ENCODE peak calls at places on chromosomes 2 and 18, in eight cellular contexts. One of them, this sample, is unnamed.

GRCh38 chr2:85785027-85785822 is 31.4 kb downstream of the ATOH8 start:
- DNase-seq in IMR-90: peak; percentile 23
- DNase-seq in HCEC 1CT: peak; percentile 12
- DNase-seq in NCI-H1694: peak; percentile 54
- DNase-seq in memory B cell: no peak
- DNase-seq in astrocyte: peak; percentile 97
- DNase-seq in NCI-H1092 treated with DMSO at 0.1 percent for 48 hours: no peak
- DNase-seq in astrocyte of the spinal cord: peak; percentile 96
- DNase-seq in this sample: peak; percentile 100

GRCh38 chr18:63111549-63112402 is 207.8 kb downstream of the BCL2 start:
- DNase-seq in NCI-H1092 treated with DMSO at 0.1 percent for 48 hours: no peak
- DNase-seq in memory B cell: no peak
- DNase-seq in HCEC 1CT: no peak
- DNase-seq in NCI-H1694: no peak
- DNase-seq in astrocyte of the spinal cord: no peak
- DNase-seq in IMR-90: no peak
- DNase-seq in astrocyte: no peak
- DNase-seq in this sample: no peak

GRCh38 chr2:31992025-31992566 is 18.7 kb downstream of the MEMO1 start:
- DNase-seq in IMR-90: no peak
- DNase-seq in memory B cell: no peak
- DNase-seq in NCI-H1694: no peak
- DNase-seq in HCEC 1CT: no peak
- DNase-seq in astrocyte: no peak
- DNase-seq in astrocyte of the spinal cord: no peak
- DNase-seq in NCI-H1092 treated with DMSO at 0.1 percent for 48 hours: no peak
- DNase-seq in this sample: no peak

GRCh38 chr2:217065695-217066405 is 206.0 kb upstream of the TNP1 start:
- DNase-seq in memory B cell: no peak
- DNase-seq in NCI-H1694: no peak
- DNase-seq in astrocyte of the spinal cord: peak; percentile 91
- DNase-seq in astrocyte: peak; percentile 89
- DNase-seq in IMR-90: peak; percentile 98
- DNase-seq in NCI-H1092 treated with DMSO at 0.1 percent for 48 hours: no peak
- DNase-seq in HCEC 1CT: peak; percentile 98
- DNase-seq in this sample: peak; percentile 93

GRCh38 chr2:5803547-5803946 is 111.4 kb downstream of the SOX11 start:
- DNase-seq in astrocyte of the spinal cord: peak; percentile 77
- DNase-seq in IMR-90: peak; percentile 89
- DNase-seq in NCI-H1694: no peak
- DNase-seq in HCEC 1CT: no peak
- DNase-seq in NCI-H1092 treated with DMSO at 0.1 percent for 48 hours: no peak
- DNase-seq in memory B cell: no peak
- DNase-seq in astrocyte: peak; percentile 81
- DNase-seq in this sample: no peak

GRCh38 chr18:5287854-5288253 is 7.7 kb downstream of the ZBTB14 start:
- DNase-seq in NCI-H1694: no peak
- DNase-seq in HCEC 1CT: no peak
- DNase-seq in astrocyte: no peak
- DNase-seq in NCI-H1092 treated with DMSO at 0.1 percent for 48 hours: no peak
- DNase-seq in astrocyte of the spinal cord: no peak
- DNase-seq in IMR-90: no peak
- DNase-seq in memory B cell: no peak
- DNase-seq in this sample: no peak

GRCh38 chr2:181223239-181223638 is 233.9 kb upstream of the ITGA4 start:
- DNase-seq in astrocyte: no peak
- DNase-seq in HCEC 1CT: no peak
- DNase-seq in memory B cell: no peak
- DNase-seq in NCI-H1092 treated with DMSO at 0.1 percent for 48 hours: no peak
- DNase-seq in IMR-90: no peak
- DNase-seq in astrocyte of the spinal cord: no peak
- DNase-seq in NCI-H1694: no peak
- DNase-seq in this sample: no peak

GRCh38 chr2:67886423-67886822 is 176.4 kb downstream of the C1D start:
- DNase-seq in NCI-H1092 treated with DMSO at 0.1 percent for 48 hours: no peak
- DNase-seq in memory B cell: no peak
- DNase-seq in astrocyte of the spinal cord: no peak
- DNase-seq in astrocyte: no peak
- DNase-seq in HCEC 1CT: no peak
- DNase-seq in IMR-90: no peak
- DNase-seq in NCI-H1694: no peak
- DNase-seq in this sample: no peak

GRCh38 chr2:17757321-17757720 is 3.4 kb downstream of the GEN1 start:
- DNase-seq in astrocyte: peak; percentile 60
- DNase-seq in NCI-H1092 treated with DMSO at 0.1 percent for 48 hours: no peak
- DNase-seq in IMR-90: peak; percentile 20
- DNase-seq in HCEC 1CT: peak; percentile 45
- DNase-seq in memory B cell: no peak
- DNase-seq in NCI-H1694: peak; percentile 83
- DNase-seq in astrocyte of the spinal cord: peak; percentile 41
- DNase-seq in this sample: peak; percentile 47

GRCh38 chr18:72830109-72830508 is 37.7 kb downstream of the NETO1 start:
- DNase-seq in IMR-90: no peak
- DNase-seq in memory B cell: no peak
- DNase-seq in astrocyte: peak; percentile 18
- DNase-seq in HCEC 1CT: no peak
- DNase-seq in astrocyte of the spinal cord: peak; percentile 58
- DNase-seq in NCI-H1694: peak; percentile 31
- DNase-seq in NCI-H1092 treated with DMSO at 0.1 percent for 48 hours: peak; percentile 44
- DNase-seq in this sample: no peak

GRCh38 chr2:36287363-36288275 is 68.0 kb upstream of the CRIM1 start:
- DNase-seq in astrocyte of the spinal cord: peak; percentile 30
- DNase-seq in memory B cell: no peak
- DNase-seq in astrocyte: peak; percentile 59
- DNase-seq in NCI-H1694: no peak
- DNase-seq in NCI-H1092 treated with DMSO at 0.1 percent for 48 hours: no peak
- DNase-seq in IMR-90: peak; percentile 86
- DNase-seq in HCEC 1CT: peak; percentile 52
- DNase-seq in this sample: peak; percentile 26

GRCh38 chr2:26175191-26175715 is 2.4 kb downstream of the GAREM2 start:
- DNase-seq in astrocyte of the spinal cord: no peak
- DNase-seq in HCEC 1CT: no peak
- DNase-seq in IMR-90: no peak
- DNase-seq in memory B cell: no peak
- DNase-seq in astrocyte: no peak
- DNase-seq in NCI-H1694: no peak
- DNase-seq in NCI-H1092 treated with DMSO at 0.1 percent for 48 hours: no peak
- DNase-seq in this sample: no peak

GRCh38 chr2:38592951-38593350 is 9.8 kb downstream of the HNRNPLL start:
- DNase-seq in astrocyte: peak; percentile 55
- DNase-seq in IMR-90: peak; percentile 79
- DNase-seq in astrocyte of the spinal cord: no peak
- DNase-seq in HCEC 1CT: peak; percentile 83
- DNase-seq in NCI-H1694: no peak
- DNase-seq in memory B cell: no peak
- DNase-seq in NCI-H1092 treated with DMSO at 0.1 percent for 48 hours: no peak
- DNase-seq in this sample: no peak

GRCh38 chr2:172342056-172342455 is 85.3 kb upstream of the ITGA6 start:
- DNase-seq in astrocyte: no peak
- DNase-seq in IMR-90: no peak
- DNase-seq in astrocyte of the spinal cord: no peak
- DNase-seq in NCI-H1694: no peak
- DNase-seq in memory B cell: no peak
- DNase-seq in NCI-H1092 treated with DMSO at 0.1 percent for 48 hours: no peak
- DNase-seq in HCEC 1CT: no peak
- DNase-seq in this sample: no peak

GRCh38 chr2:144830543-144830942 is 310.6 kb upstream of the ZEB2 start:
- DNase-seq in IMR-90: no peak
- DNase-seq in memory B cell: no peak
- DNase-seq in NCI-H1694: no peak
- DNase-seq in astrocyte of the spinal cord: no peak
- DNase-seq in HCEC 1CT: no peak
- DNase-seq in astrocyte: peak; percentile 31
- DNase-seq in NCI-H1092 treated with DMSO at 0.1 percent for 48 hours: no peak
- DNase-seq in this sample: no peak

GRCh38 chr2:74703373-74703772 is 49.3 kb downstream of the SEMA4F start:
- DNase-seq in NCI-H1694: no peak
- DNase-seq in NCI-H1092 treated with DMSO at 0.1 percent for 48 hours: no peak
- DNase-seq in astrocyte: no peak
- DNase-seq in HCEC 1CT: no peak
- DNase-seq in astrocyte of the spinal cord: no peak
- DNase-seq in memory B cell: no peak
- DNase-seq in IMR-90: no peak
- DNase-seq in this sample: peak; percentile 95

GRCh38 chr18:49650426-49650891 is 88.6 kb downstream of the LIPG start:
- DNase-seq in NCI-H1694: no peak
- DNase-seq in HCEC 1CT: peak; percentile 3
- DNase-seq in IMR-90: no peak
- DNase-seq in astrocyte: no peak
- DNase-seq in NCI-H1092 treated with DMSO at 0.1 percent for 48 hours: no peak
- DNase-seq in astrocyte of the spinal cord: no peak
- DNase-seq in memory B cell: no peak
- DNase-seq in this sample: no peak

GRCh38 chr18:47247833-47248609 is 3.4 kb downstream of the SKOR2 start:
- DNase-seq in memory B cell: no peak
- DNase-seq in NCI-H1092 treated with DMSO at 0.1 percent for 48 hours: no peak
- DNase-seq in IMR-90: no peak
- DNase-seq in NCI-H1694: no peak
- DNase-seq in HCEC 1CT: no peak
- DNase-seq in astrocyte of the spinal cord: no peak
- DNase-seq in astrocyte: no peak
- DNase-seq in this sample: no peak

GRCh38 chr2:168565512-168565911 is 109.4 kb downstream of the CERS6 start:
- DNase-seq in IMR-90: no peak
- DNase-seq in astrocyte: no peak
- DNase-seq in memory B cell: no peak
- DNase-seq in astrocyte of the spinal cord: no peak
- DNase-seq in NCI-H1694: peak; percentile 14
- DNase-seq in NCI-H1092 treated with DMSO at 0.1 percent for 48 hours: no peak
- DNase-seq in HCEC 1CT: no peak
- DNase-seq in this sample: no peak

GRCh38 chr18:77054606-77055428 is 77.8 kb downstream of the MBP start:
- DNase-seq in astrocyte: peak; percentile 75
- DNase-seq in HCEC 1CT: no peak
- DNase-seq in IMR-90: peak; percentile 93
- DNase-seq in NCI-H1694: peak; percentile 55
- DNase-seq in memory B cell: peak; percentile 67
- DNase-seq in NCI-H1092 treated with DMSO at 0.1 percent for 48 hours: peak; percentile 59
- DNase-seq in astrocyte of the spinal cord: peak; percentile 94
- DNase-seq in this sample: peak; percentile 93

GRCh38 chr18:51278045-51278649 is 80.7 kb upstream of the MEX3C start:
- DNase-seq in NCI-H1092 treated with DMSO at 0.1 percent for 48 hours: peak; percentile 78
- DNase-seq in NCI-H1694: peak; percentile 36
- DNase-seq in IMR-90: no peak
- DNase-seq in astrocyte of the spinal cord: peak; percentile 8
- DNase-seq in HCEC 1CT: no peak
- DNase-seq in memory B cell: no peak
- DNase-seq in astrocyte: no peak
- DNase-seq in this sample: peak; percentile 24

GRCh38 chr18:22676423-22676822 is 256.7 kb upstream of the RBBP8 start:
- DNase-seq in NCI-H1694: no peak
- DNase-seq in astrocyte of the spinal cord: no peak
- DNase-seq in IMR-90: peak; percentile 54
- DNase-seq in NCI-H1092 treated with DMSO at 0.1 percent for 48 hours: no peak
- DNase-seq in astrocyte: no peak
- DNase-seq in HCEC 1CT: peak; percentile 35
- DNase-seq in memory B cell: no peak
- DNase-seq in this sample: peak; percentile 76

GRCh38 chr2:147182260-147182659 is 662.6 kb upstream of the ACVR2A start:
- DNase-seq in NCI-H1092 treated with DMSO at 0.1 percent for 48 hours: no peak
- DNase-seq in HCEC 1CT: peak; percentile 37
- DNase-seq in IMR-90: no peak
- DNase-seq in NCI-H1694: no peak
- DNase-seq in astrocyte: no peak
- DNase-seq in astrocyte of the spinal cord: no peak
- DNase-seq in memory B cell: no peak
- DNase-seq in this sample: peak; percentile 56

GRCh38 chr2:3586220-3586619 is 8.7 kb upstream of the COLEC11 start:
- DNase-seq in NCI-H1092 treated with DMSO at 0.1 percent for 48 hours: no peak
- DNase-seq in IMR-90: no peak
- DNase-seq in HCEC 1CT: no peak
- DNase-seq in astrocyte of the spinal cord: no peak
- DNase-seq in astrocyte: no peak
- DNase-seq in NCI-H1694: no peak
- DNase-seq in memory B cell: no peak
- DNase-seq in this sample: no peak

GRCh38 chr2:232876071-232876977 is 6.3 kb downstream of the SNORC start:
- DNase-seq in NCI-H1092 treated with DMSO at 0.1 percent for 48 hours: peak; percentile 22
- DNase-seq in IMR-90: no peak
- DNase-seq in astrocyte: no peak
- DNase-seq in astrocyte of the spinal cord: no peak
- DNase-seq in NCI-H1694: no peak
- DNase-seq in memory B cell: peak; percentile 56
- DNase-seq in HCEC 1CT: no peak
- DNase-seq in this sample: no peak

GRCh38 chr2:113164234-113164929 is 9.4 kb upstream of the PSD4 start:
- DNase-seq in memory B cell: no peak
- DNase-seq in astrocyte: no peak
- DNase-seq in NCI-H1694: peak; percentile 36
- DNase-seq in IMR-90: no peak
- DNase-seq in astrocyte of the spinal cord: no peak
- DNase-seq in HCEC 1CT: no peak
- DNase-seq in NCI-H1092 treated with DMSO at 0.1 percent for 48 hours: no peak
- DNase-seq in this sample: no peak

GRCh38 chr2:23404426-23404825 is 19.4 kb downstream of the KLHL29 start:
- DNase-seq in astrocyte: peak; percentile 68
- DNase-seq in astrocyte of the spinal cord: peak; percentile 85
- DNase-seq in memory B cell: no peak
- DNase-seq in NCI-H1694: peak; percentile 58
- DNase-seq in IMR-90: peak; percentile 91
- DNase-seq in NCI-H1092 treated with DMSO at 0.1 percent for 48 hours: peak; percentile 69
- DNase-seq in HCEC 1CT: peak; percentile 94
- DNase-seq in this sample: peak; percentile 75

GRCh38 chr18:48781041-48781989 is 169.4 kb downstream of the SMAD7 start:
- DNase-seq in HCEC 1CT: no peak
- DNase-seq in astrocyte of the spinal cord: peak; percentile 50
- DNase-seq in astrocyte: peak; percentile 52
- DNase-seq in NCI-H1092 treated with DMSO at 0.1 percent for 48 hours: peak; percentile 80
- DNase-seq in IMR-90: peak; percentile 39
- DNase-seq in memory B cell: no peak
- DNase-seq in NCI-H1694: no peak
- DNase-seq in this sample: peak; percentile 87

GRCh38 chr2:45774688-45775244 is 123.3 kb downstream of the PRKCE start:
- DNase-seq in memory B cell: no peak
- DNase-seq in NCI-H1092 treated with DMSO at 0.1 percent for 48 hours: no peak
- DNase-seq in IMR-90: no peak
- DNase-seq in NCI-H1694: no peak
- DNase-seq in HCEC 1CT: no peak
- DNase-seq in astrocyte: no peak
- DNase-seq in astrocyte of the spinal cord: no peak
- DNase-seq in this sample: no peak